ENCODE peak calls at places on chromosome 5, in five cellular contexts. T, O, I, X and U are unnamed samples.

GRCh38 chr5:135244620-135245021 is 154.4 kb downstream of the MACROH2A1 start:
- DNase-seq in T (no peak), O (no peak), I (no peak), X (no peak), U (no peak)

GRCh38 chr5:94672746-94673145 is 54.3 kb downstream of the SLF1 start:
- DNase-seq in T (no peak), O (no peak), I (no peak), X (no peak), U (no peak)

GRCh38 chr5:179166886-179167841 is 107.0 kb downstream of the ZNF354C start:
- DNase-seq in T (peak; percentile 41), O (peak; percentile 17), I (peak; percentile 91), X (no peak), U (no peak)

GRCh38 chr5:172370648-172371248 is 83.6 kb downstream of the SH3PXD2B start:
- DNase-seq in T (peak; percentile 9), O (peak; percentile 41), I (no peak), X (no peak), U (no peak)

GRCh38 chr5:43900974-43901373 is 298.0 kb downstream of the NNT start:
- DNase-seq in T (no peak), O (no peak), I (no peak), X (no peak), U (no peak)

GRCh38 chr5:43336159-43336558 is 22.9 kb upstream of the HMGCS1 start:
- DNase-seq in T (no peak), O (no peak), I (no peak), X (no peak), U (no peak)

GRCh38 chr5:175797521-175798038 is 73.8 kb upstream of the CPLX2 start:
- DNase-seq in T (no peak), O (peak; percentile 92), I (no peak), X (peak; percentile 54), U (no peak)

GRCh38 chr5:36919238-36919637 is 42.7 kb downstream of the NIPBL start:
- DNase-seq in T (no peak), O (no peak), I (no peak), X (no peak), U (no peak)

GRCh38 chr5:95870105-95870672 is 47.7 kb upstream of the GLRX start:
- DNase-seq in T (no peak), O (no peak), I (peak; percentile 80), X (no peak), U (no peak)

GRCh38 chr5:174533127-174533453 is 191.3 kb upstream of the MSX2 start:
- DNase-seq in T (no peak), O (no peak), I (no peak), X (no peak), U (no peak)

GRCh38 chr5:127335381-127335780 is 44.8 kb downstream of the MEGF10 start:
- DNase-seq in T (no peak), O (no peak), I (no peak), X (no peak), U (no peak)

GRCh38 chr5:32712463-32713395 is 1.6 kb downstream of the NPR3 start:
- DNase-seq in T (no peak), O (no peak), I (peak; percentile 62), X (no peak), U (peak; percentile 49)

GRCh38 chr5:149392718-149393117 is 13.6 kb upstream of the IL17B start:
- DNase-seq in T (no peak), O (no peak), I (no peak), X (no peak), U (peak; percentile 15)

GRCh38 chr5:125011982-125012381 is 265.5 kb upstream of the ZNF608 start:
- DNase-seq in T (no peak), O (no peak), I (no peak), X (no peak), U (no peak)

GRCh38 chr5:172109749-172110148 is 78.3 kb downstream of the STK10 start:
- DNase-seq in T (no peak), O (no peak), I (no peak), X (no peak), U (peak; percentile 44)